ENCODE peak calls at places on chromosomes 11 and 22, in ten cellular contexts. I is endothelial cell; Q is T-helper 17 cell; A is left colon; H is fibroblast of mammary gland; Z is EL; T is posterior vena cava; W is activated CD4-positive, alpha-beta T cell treated with anti-CD3 and anti-CD28 coated beads, Interleukin-2, amount 50 U/mL, for 1 hour; E is iris pigment epithelial cell; U is upper lobe of right lung. J is an unnamed sample.

GRCh38 chr22:42932857-42933782 is 76.0 kb upstream of the ARFGAP3 start:
- DNase-seq in I (no peak), Q (no peak), A (no peak), H (no peak), Z (no peak), T (no peak), W (no peak), E (no peak), U (peak; percentile 80), J (peak; percentile 41)

GRCh38 chr11:115168229-115168671 is 336.0 kb downstream of the CADM1 start:
- DNase-seq in I (no peak), Q (no peak), A (no peak), H (no peak), Z (no peak), T (no peak), W (no peak), E (peak; percentile 16), U (no peak), J (peak; percentile 26)

GRCh38 chr11:75802913-75803820 is 11.8 kb upstream of the UVRAG start:
- DNase-seq in I (peak; percentile 85), Q (peak; percentile 45), A (peak; percentile 81), H (peak; percentile 68), Z (peak; percentile 71), T (peak; percentile 86), W (peak; percentile 69), E (peak; percentile 61), U (no peak), J (peak; percentile 14)

GRCh38 chr22:48758905-48759875 is 1068.5 kb downstream of the BRD1 start:
- DNase-seq in I (no peak), Q (no peak), A (no peak), H (no peak), Z (no peak), T (peak; percentile 74), W (no peak), E (no peak), U (no peak), J (no peak)

GRCh38 chr11:94706211-94706610 is 61.9 kb upstream of the AMOTL1 start:
- DNase-seq in I (no peak), Q (no peak), A (no peak), H (peak; percentile 51), Z (peak; percentile 31), T (no peak), W (no peak), E (peak; percentile 40), U (no peak), J (peak; percentile 67)

GRCh38 chr22:50105529-50106100 is 15.8 kb downstream of the MOV10L1 start:
- DNase-seq in I (no peak), Q (no peak), A (no peak), H (peak; percentile 18), Z (peak; percentile 35), T (peak; percentile 43), W (no peak), E (peak; percentile 62), U (no peak), J (no peak)

GRCh38 chr11:20596629-20597129 is 2.7 kb upstream of the SLC6A5 start:
- DNase-seq in I (no peak), Q (no peak), A (no peak), H (no peak), Z (no peak), T (no peak), W (no peak), E (no peak), U (no peak), J (no peak)

GRCh38 chr22:36873614-36874308 is 13.0 kb downstream of the NCF4 start:
- DNase-seq in I (peak; percentile 34), Q (no peak), A (no peak), H (peak; percentile 62), Z (peak; percentile 70), T (no peak), W (no peak), E (peak; percentile 66), U (peak; percentile 80), J (peak; percentile 28)

GRCh38 chr11:47348859-47349258 is 3.6 kb downstream of the MYBPC3 start:
- DNase-seq in I (no peak), Q (no peak), A (no peak), H (peak; percentile 27), Z (peak; percentile 40), T (no peak), W (no peak), E (peak; percentile 35), U (no peak), J (no peak)

GRCh38 chr11:105315287-105315686 is 175.7 kb upstream of the CARD18 start:
- DNase-seq in I (no peak), Q (no peak), A (no peak), H (no peak), Z (no peak), T (no peak), W (no peak), E (peak; percentile 4), U (no peak), J (no peak)

GRCh38 chr22:31828739-31829138 is 74.9 kb downstream of the DEPDC5 start:
- DNase-seq in I (no peak), Q (no peak), A (no peak), H (peak; percentile 95), Z (no peak), T (no peak), W (no peak), E (no peak), U (no peak), J (no peak)

GRCh38 chr22:36286096-36286957 is 33.4 kb downstream of the APOL1 start:
- DNase-seq in I (peak; percentile 91), Q (peak; percentile 57), A (peak; percentile 73), H (peak; percentile 81), Z (peak; percentile 71), T (peak; percentile 93), W (peak; percentile 67), E (peak; percentile 75), U (peak; percentile 87), J (peak; percentile 38)

GRCh38 chr22:34105461-34106062 is 185.3 kb upstream of the LARGE1 start:
- DNase-seq in I (peak; percentile 53), Q (no peak), A (peak; percentile 71), H (peak; percentile 1), Z (no peak), T (no peak), W (no peak), E (peak; percentile 3), U (peak; percentile 72), J (no peak)

GRCh38 chr22:20413217-20414058 is 19.5 kb downstream of the ZNF74 start:
- DNase-seq in I (no peak), Q (no peak), A (no peak), H (no peak), Z (no peak), T (peak; percentile 56), W (no peak), E (no peak), U (peak; percentile 34), J (no peak)

GRCh38 chr22:48491451-48491941 is 1336.2 kb downstream of the BRD1 start:
- DNase-seq in I (no peak), Q (no peak), A (no peak), H (no peak), Z (no peak), T (no peak), W (no peak), E (no peak), U (peak; percentile 58), J (no peak)

GRCh38 chr22:40817737-40818136 is 1.4 kb downstream of the SLC25A17 start:
- DNase-seq in I (no peak), Q (no peak), A (no peak), H (no peak), Z (no peak), T (no peak), W (no peak), E (no peak), U (no peak), J (no peak)

GRCh38 chr11:20060647-20061205 is 99.5 kb downstream of the DBX1 start:
- DNase-seq in I (no peak), Q (no peak), A (no peak), H (no peak), Z (no peak), T (no peak), W (no peak), E (no peak), U (no peak), J (no peak)

GRCh38 chr22:19886605-19887250 is 32.1 kb upstream of the GNB1L start:
- DNase-seq in I (no peak), Q (no peak), A (no peak), H (peak; percentile 85), Z (peak; percentile 56), T (peak; percentile 88), W (peak; percentile 49), E (peak; percentile 76), U (no peak), J (peak; percentile 68)

GRCh38 chr11:86696004-86696403 is 23.6 kb upstream of the ME3 start:
- DNase-seq in I (no peak), Q (no peak), A (no peak), H (peak; percentile 94), Z (peak; percentile 96), T (no peak), W (no peak), E (peak; percentile 97), U (no peak), J (peak; percentile 97)

GRCh38 chr11:62909107-62909894 is 11.9 kb downstream of the CHRM1 start:
- DNase-seq in I (peak; percentile 84), Q (no peak), A (peak; percentile 83), H (peak; percentile 58), Z (peak; percentile 85), T (peak; percentile 87), W (no peak), E (peak; percentile 73), U (peak; percentile 85), J (peak; percentile 37)

J was measured in astrocyte.